ENCODE peak calls at places on chromosomes 13 and 19, in seven cellular contexts. F, C, D, U, X, L and I are unnamed samples.

GRCh38 chr13:21297452-21297851 is 121.0 kb downstream of the MRPL57 start:
- DNase-seq in F (no peak), C (no peak), D (no peak), U (no peak), X (no peak), L (no peak), I (no peak)

GRCh38 chr13:73740681-73741080 is 393.5 kb downstream of the KLF12 start:
- DNase-seq in F (no peak), C (no peak), D (no peak), U (no peak), X (no peak), L (no peak), I (no peak)

GRCh38 chr13:48165063-48165462 is 67.9 kb upstream of the ITM2B start:
- DNase-seq in F (no peak), C (no peak), D (no peak), U (no peak), X (no peak), L (no peak), I (no peak)

GRCh38 chr19:18292810-18293641 is 11.6 kb upstream of the JUND start:
- DNase-seq in F (peak), C (no peak), D (peak), U (peak), X (peak), L (peak), I (peak)

GRCh38 chr13:85742355-85742754 is 56.9 kb downstream of the SLITRK6 start:
- DNase-seq in F (no peak), C (no peak), D (no peak), U (no peak), X (no peak), L (no peak), I (no peak)

GRCh38 chr19:55075366-55075998 is at the start of gene EPS8L1:
- DNase-seq in F (no peak), C (no peak), D (peak), U (peak), X (no peak), L (peak), I (no peak)

GRCh38 chr13:64314286-64314685 is 2898.6 kb upstream of the PCDH20 start:
- DNase-seq in F (no peak), C (no peak), D (no peak), U (no peak), X (no peak), L (no peak), I (no peak)

GRCh38 chr13:83168575-83168974 is 713.7 kb downstream of the SLITRK1 start:
- DNase-seq in F (no peak), C (no peak), D (no peak), U (no peak), X (no peak), L (no peak), I (no peak)

GRCh38 chr13:67230774-67231480 is 791 bp upstream of the PCDH9 start:
- DNase-seq in F (peak), C (peak), D (peak), U (peak), X (peak), L (peak), I (peak)

GRCh38 chr13:22091222-22091970 is 420.5 kb downstream of the FGF9 start:
- DNase-seq in F (peak), C (no peak), D (no peak), U (peak), X (peak), L (no peak), I (no peak)

GRCh38 chr13:54775501-54776191 is 1747.0 kb downstream of the OLFM4 start:
- DNase-seq in F (no peak), C (no peak), D (no peak), U (no peak), X (no peak), L (no peak), I (no peak)

GRCh38 chr13:20149762-20150161 is 11.1 kb downstream of the GJA3 start:
- DNase-seq in F (no peak), C (no peak), D (no peak), U (no peak), X (no peak), L (no peak), I (no peak)

GRCh38 chr13:30164141-30164540 is 143.2 kb downstream of the KATNAL1 start:
- DNase-seq in F (no peak), C (no peak), D (no peak), U (no peak), X (no peak), L (no peak), I (no peak)

GRCh38 chr13:32969516-32969941 is 46.7 kb upstream of the KL start:
- DNase-seq in F (peak), C (peak), D (no peak), U (no peak), X (peak), L (no peak), I (no peak)

GRCh38 chr13:41546372-41547252 is 89.3 kb downstream of the RGCC start:
- DNase-seq in F (no peak), C (no peak), D (no peak), U (no peak), X (no peak), L (no peak), I (peak)

GRCh38 chr13:30111810-30112209 is 195.5 kb downstream of the KATNAL1 start:
- DNase-seq in F (no peak), C (no peak), D (no peak), U (no peak), X (no peak), L (no peak), I (peak)

GRCh38 chr19:58042709-58043340 is 9.0 kb downstream of the ZSCAN1 start:
- DNase-seq in F (no peak), C (no peak), D (no peak), U (peak), X (no peak), L (no peak), I (no peak)

GRCh38 chr13:71285700-71286099 is 581.3 kb downstream of the DACH1 start:
- DNase-seq in F (no peak), C (no peak), D (no peak), U (no peak), X (no peak), L (no peak), I (no peak)

GRCh38 chr19:4032436-4032835 is 24.9 kb downstream of the PIAS4 start:
- DNase-seq in F (no peak), C (no peak), D (no peak), U (no peak), X (no peak), L (no peak), I (no peak)

GRCh38 chr19:44003461-44004134 is 841 bp downstream of the ZNF230 start:
- DNase-seq in F (no peak), C (no peak), D (no peak), U (no peak), X (no peak), L (no peak), I (peak)

GRCh38 chr19:18697680-18698079 is 14.2 kb downstream of the CRTC1 start:
- DNase-seq in F (no peak), C (no peak), D (no peak), U (peak), X (no peak), L (no peak), I (no peak)

GRCh38 chr19:28242317-28242927 is 970.5 kb downstream of the UQCRFS1 start:
- DNase-seq in F (peak), C (no peak), D (no peak), U (peak), X (no peak), L (no peak), I (peak)

GRCh38 chr13:111886217-111886945 is 180.6 kb upstream of the SOX1 start:
- DNase-seq in F (no peak), C (no peak), D (no peak), U (no peak), X (no peak), L (no peak), I (no peak)

DNA sequence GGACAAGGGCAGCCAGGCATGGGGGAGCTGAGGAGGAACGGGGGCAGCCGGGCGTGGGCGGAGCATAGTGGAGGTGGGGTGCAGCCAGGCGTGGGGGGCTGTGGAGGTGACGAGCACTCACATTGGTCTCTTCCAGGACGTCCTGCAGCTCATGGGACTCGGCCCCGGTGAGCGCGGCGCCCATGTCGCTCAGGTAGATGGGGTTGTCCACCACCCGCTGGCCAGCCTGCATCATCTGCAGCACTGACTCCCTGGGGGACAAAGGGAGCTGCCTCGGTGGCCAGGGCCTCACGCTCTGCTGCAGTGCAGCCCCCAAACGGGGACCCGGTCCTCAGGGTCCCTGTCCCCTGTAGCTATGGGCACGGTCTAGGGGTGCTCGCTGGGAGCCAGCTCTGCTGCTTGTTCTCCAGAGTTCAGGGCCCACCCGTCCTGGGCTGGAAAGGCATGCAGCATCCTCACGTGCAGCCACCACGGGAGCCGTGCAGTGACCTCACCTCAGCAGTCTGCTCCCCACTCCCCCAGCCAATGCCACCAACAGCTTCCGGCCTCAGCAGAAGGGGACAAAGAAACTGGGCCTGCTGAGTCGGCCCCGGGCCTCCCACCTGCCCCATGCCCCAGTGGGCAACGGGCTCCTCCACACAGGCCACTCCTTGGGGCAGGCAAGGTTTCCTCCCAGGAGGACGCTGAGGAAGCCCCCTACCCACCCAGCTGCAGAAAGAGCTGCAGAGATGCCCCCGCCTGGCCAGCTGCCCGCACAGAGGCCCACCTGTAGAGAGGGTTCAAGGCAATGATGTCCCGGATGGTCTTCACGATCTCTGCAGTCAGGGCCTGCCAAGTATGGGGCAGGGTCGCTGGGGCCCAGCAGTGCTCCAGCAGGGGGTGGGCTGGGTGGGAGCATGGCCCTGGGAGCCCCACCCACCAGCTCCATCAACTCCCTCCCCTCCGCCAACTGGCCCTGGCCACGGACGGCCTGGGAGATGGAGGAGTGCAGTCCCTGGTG is 12.1 kb downstream of the LONP1 start:
- DNase-seq in F (no peak), C (no peak), D (no peak), U (no peak), X (no peak), L (no peak), I (no peak)
- TF ChIP-seq POLR2A in F (no peak), C (peak), D (no peak), U (no peak), X (no peak), L (no peak), I (no peak)

DNA sequence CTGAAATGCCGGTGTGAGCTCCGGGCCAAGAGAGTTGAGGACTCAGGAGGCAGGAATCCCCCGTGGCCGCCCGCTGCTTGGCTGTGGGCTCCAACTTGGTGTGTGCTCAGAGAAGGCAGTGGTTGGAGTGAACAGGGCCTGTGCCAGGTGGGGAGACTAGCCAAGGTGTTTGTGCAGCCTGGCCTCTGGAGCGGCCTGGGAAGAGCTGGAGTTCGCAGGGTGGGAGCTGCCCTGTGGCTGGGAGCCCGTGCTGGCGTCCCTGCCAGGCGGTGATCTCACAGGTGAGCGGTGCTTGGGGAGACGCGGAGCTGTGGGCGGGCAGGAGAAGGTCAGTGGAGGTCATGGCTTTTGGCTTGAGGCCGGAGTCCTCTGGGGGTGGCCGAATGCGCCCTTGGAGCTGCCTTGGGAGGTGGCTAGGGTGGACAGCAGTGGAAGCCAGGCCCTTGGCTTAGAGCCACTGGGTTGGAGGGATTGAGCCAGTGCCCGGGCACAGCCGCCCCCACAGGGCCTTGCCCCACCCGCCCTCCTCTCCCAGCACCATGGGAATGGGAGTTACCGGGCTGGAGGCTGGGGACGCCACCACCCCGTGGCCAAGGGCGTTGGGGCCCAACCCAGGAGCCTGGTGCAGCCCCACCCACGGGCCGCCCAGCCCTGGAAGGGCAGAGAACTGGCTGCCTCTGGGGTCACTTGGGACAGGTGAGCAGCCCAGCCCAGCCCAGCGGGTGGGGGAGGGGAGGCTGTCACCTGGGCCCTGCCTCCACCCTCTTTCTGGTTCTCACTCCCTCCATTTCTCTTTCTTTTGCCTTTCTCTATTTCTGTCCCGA is 7.1 kb upstream of the CIRBP start:
- DNase-seq in F (no peak), C (no peak), D (peak), U (peak), X (peak), L (peak), I (no peak)
- TF ChIP-seq POLR2A in F (no peak), C (no peak), D (no peak), U (peak), X (no peak), L (no peak), I (no peak)

DNA sequence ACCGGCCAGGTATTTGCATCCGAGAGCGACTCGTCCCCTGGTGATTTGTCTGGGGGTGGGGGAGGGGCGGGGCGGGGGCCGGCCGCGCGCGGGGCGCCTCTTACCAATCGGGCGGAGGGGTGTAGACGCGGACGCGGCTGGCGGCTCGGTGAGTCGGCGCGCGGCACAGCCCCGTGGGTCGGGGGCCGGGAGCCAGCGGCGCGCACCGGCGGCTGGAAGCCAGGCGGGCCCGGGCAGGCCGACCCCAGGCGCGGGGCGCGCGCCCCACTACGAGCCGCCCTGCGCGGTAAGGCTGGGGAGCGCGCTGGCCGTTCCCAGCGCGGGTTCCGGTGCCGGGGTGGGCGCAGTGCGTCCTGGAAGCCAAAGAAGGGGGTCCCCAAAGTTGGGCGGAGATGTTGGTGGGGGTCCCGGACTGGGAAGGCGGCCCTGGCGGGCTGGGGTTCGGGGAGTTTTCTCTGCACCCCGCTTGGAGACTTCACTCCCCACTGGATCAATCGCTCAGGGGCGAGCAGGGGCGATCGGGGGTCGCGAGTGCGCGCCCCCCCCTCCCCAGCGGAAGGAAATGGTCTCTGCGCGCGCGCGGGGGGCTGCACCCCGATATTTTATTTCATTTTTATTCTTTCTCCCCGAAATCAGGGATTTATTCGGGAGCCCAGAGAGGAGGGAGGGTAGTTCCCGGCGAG is at the start of gene ARID3A:
- DNase-seq in F (no peak), C (peak), D (peak), U (peak), X (no peak), L (peak), I (peak)
- TF ChIP-seq POLR2A in F (peak), C (peak), D (no peak), U (no peak), X (no peak), L (no peak), I (peak)

GRCh38 chr19:38703509-38703908 is 40.8 kb downstream of the CAPN12 start:
- DNase-seq in F (no peak), C (no peak), D (no peak), U (no peak), X (no peak), L (no peak), I (no peak)

GRCh38 chr19:38704488-38705026 is 39.7 kb downstream of the CAPN12 start:
- DNase-seq in F (no peak), C (no peak), D (no peak), U (no peak), X (no peak), L (no peak), I (no peak)

GRCh38 chr19:38706792-38707511 is 37.3 kb downstream of the CAPN12 start:
- DNase-seq in F (no peak), C (no peak), D (no peak), U (no peak), X (no peak), L (no peak), I (no peak)

GRCh38 chr19:38707512-38708114 is 36.7 kb downstream of the CAPN12 start:
- DNase-seq in F (no peak), C (no peak), D (peak), U (peak), X (peak), L (peak), I (no peak)

DNA sequence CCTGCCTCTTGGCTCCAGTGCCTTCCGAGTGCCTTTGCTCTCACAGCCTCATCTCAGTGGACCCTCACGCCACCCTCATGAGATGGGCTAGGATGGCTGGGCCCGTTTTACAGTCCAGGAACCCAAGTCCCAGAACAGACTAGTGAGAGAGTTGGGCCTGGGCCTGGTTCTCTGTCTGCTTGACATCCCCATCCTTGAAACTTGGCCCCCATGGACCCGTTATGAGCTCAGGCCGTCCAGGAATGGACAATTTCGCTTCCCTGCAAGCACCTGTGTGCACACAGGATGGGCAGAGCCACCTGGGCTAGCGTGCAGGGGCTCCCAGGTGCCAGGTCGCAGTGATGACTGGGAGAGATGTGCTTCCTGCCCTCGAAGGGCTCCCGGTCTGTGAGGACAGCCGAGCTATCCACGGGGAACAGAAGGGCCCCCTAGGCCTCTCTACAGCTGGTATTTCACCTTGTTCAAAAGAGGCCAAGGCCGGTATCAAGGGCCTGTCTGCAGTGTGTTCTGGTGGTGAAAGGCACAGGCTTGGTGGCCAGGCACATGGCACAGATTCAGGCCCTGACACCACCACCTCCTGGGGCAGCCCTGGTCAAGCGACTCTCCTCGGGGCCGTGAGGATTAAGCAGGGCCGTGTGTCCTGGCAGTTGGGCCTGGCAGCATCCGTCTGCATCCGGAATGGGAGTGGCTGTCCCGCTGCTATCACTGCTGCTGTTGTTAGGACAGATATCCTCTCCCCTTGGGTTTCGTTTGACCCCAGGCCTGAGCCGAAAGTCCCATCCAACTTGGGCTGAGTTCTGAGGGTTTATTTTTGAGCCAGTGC is 38.9 kb downstream of the CAPN12 start:
- DNase-seq in F (no peak), C (no peak), D (no peak), U (no peak), X (no peak), L (no peak), I (no peak)
- TF ChIP-seq POLR2A in F (no peak), C (no peak), D (no peak), U (no peak), X (no peak), L (no peak), I (no peak)

GRCh38 chr19:9115307-9115813 is at the start of gene OR7G1:
- DNase-seq in F (no peak), C (no peak), D (no peak), U (no peak), X (no peak), L (no peak), I (no peak)
- TF ChIP-seq POLR2A in F (no peak), C (no peak), D (no peak), U (no peak), X (no peak), L (no peak), I (no peak)

DNA sequence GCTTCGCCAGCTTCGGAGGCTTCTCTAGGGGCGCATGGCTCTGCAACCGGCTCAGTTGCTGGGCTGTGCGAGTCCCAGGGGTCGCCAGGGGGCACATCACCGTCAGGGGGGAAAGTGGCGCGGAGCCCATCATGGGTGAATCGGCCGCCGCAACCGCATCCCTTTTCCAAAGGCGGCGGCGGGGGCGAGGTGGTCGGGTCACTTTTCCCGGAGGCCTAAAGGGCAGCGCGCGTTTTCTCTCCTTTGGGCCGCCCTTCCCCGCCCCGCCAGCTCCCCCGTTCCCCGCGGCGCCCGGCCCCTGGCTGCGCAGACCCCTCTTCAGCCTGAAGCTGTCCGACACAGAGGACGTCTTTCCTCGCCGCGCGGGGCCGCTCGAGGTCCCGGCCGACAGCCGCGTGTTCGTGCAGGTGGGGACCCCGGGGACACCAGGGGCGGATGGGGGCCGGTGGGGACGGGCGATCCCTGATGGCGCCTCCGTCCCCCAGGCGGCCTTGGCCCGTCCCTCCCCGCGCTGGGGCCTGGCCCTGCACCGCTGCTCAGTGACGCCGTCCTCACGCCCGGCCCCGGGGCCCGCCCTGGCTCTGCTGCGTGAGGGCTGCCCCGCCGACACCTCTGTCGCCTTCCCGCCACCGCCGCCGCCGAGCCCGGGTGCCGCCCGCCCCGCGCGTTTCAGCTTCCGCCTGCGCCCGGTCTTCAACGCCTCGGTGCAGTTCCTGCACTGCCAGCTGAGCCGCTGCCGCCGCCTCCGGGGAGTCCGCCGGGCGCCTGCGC is 1.7 kb downstream of the TGFBR3L start:
- DNase-seq in F (no peak), C (no peak), D (no peak), U (no peak), X (no peak), L (peak), I (no peak)
- TF ChIP-seq POLR2A in F (no peak), C (no peak), D (no peak), U (no peak), X (no peak), L (no peak), I (peak)